ENCODE peak calls at places on chromosome 19, in six cellular contexts. One of them, this sample, is unnamed.

GRCh38 chr19:12953456-12954149 is 3.4 kb downstream of the GADD45GIP1 start:
- DNase-seq in IMR-90: no peak
- DNase-seq in H9: no peak
- DNase-seq in H1: no peak
- DNase-seq in neuronal stem cell: no peak
- DNase-seq in trophoblast cell: no peak
- DNase-seq in this sample: no peak

GRCh38 chr19:1862424-1863307 is 713 bp downstream of the KLF16 start:
- DNase-seq in IMR-90: no peak
- DNase-seq in H9: no peak
- DNase-seq in H1: no peak
- DNase-seq in neuronal stem cell: no peak
- DNase-seq in trophoblast cell: peak
- DNase-seq in this sample: no peak

GRCh38 chr19:34171539-34171876 is 796 bp upstream of the LSM14A start:
- DNase-seq in IMR-90: peak
- DNase-seq in H9: no peak
- DNase-seq in H1: no peak
- DNase-seq in neuronal stem cell: no peak
- DNase-seq in trophoblast cell: peak
- DNase-seq in this sample: peak

GRCh38 chr19:44891016-44891882 is at the start of gene TOMM40:
- DNase-seq in IMR-90: peak
- DNase-seq in H9: no peak
- DNase-seq in H1: no peak
- DNase-seq in neuronal stem cell: no peak
- DNase-seq in trophoblast cell: no peak
- DNase-seq in this sample: peak

GRCh38 chr19:16896913-16897571 is 8.2 kb downstream of the F2RL3 start:
- DNase-seq in IMR-90: peak
- DNase-seq in H9: peak
- DNase-seq in H1: peak
- DNase-seq in neuronal stem cell: peak
- DNase-seq in trophoblast cell: peak
- DNase-seq in this sample: peak

GRCh38 chr19:16458391-16459128 is 13.2 kb downstream of the EPS15L1 start:
- DNase-seq in IMR-90: no peak
- DNase-seq in H9: no peak
- DNase-seq in H1: no peak
- DNase-seq in neuronal stem cell: no peak
- DNase-seq in trophoblast cell: no peak
- DNase-seq in this sample: no peak

GRCh38 chr19:54232552-54232934 is 9.7 kb upstream of the LILRB3 start:
- DNase-seq in IMR-90: no peak
- DNase-seq in H9: no peak
- DNase-seq in H1: no peak
- DNase-seq in neuronal stem cell: no peak
- DNase-seq in trophoblast cell: no peak
- DNase-seq in this sample: no peak

GRCh38 chr19:33458171-33458633 is 63.4 kb downstream of the PEPD start:
- DNase-seq in IMR-90: no peak
- DNase-seq in H9: peak
- DNase-seq in H1: no peak
- DNase-seq in neuronal stem cell: no peak
- DNase-seq in trophoblast cell: no peak
- DNase-seq in this sample: no peak

GRCh38 chr19:18675779-18676178 is 7.7 kb upstream of the CRTC1 start:
- DNase-seq in IMR-90: no peak
- DNase-seq in H9: peak
- DNase-seq in H1: no peak
- DNase-seq in neuronal stem cell: no peak
- DNase-seq in trophoblast cell: no peak
- DNase-seq in this sample: no peak

GRCh38 chr19:48330012-48330681 is 4.8 kb downstream of the EMP3 start:
- DNase-seq in IMR-90: no peak
- DNase-seq in H9: peak
- DNase-seq in H1: no peak
- DNase-seq in neuronal stem cell: peak
- DNase-seq in trophoblast cell: peak
- DNase-seq in this sample: peak

GRCh38 chr19:52691215-52691610 is 43.6 kb downstream of the ZNF611 start:
- DNase-seq in IMR-90: no peak
- DNase-seq in H9: peak
- DNase-seq in H1: no peak
- DNase-seq in neuronal stem cell: no peak
- DNase-seq in trophoblast cell: no peak
- DNase-seq in this sample: no peak

GRCh38 chr19:6484251-6484650 is 2.7 kb upstream of the DENND1C start:
- DNase-seq in IMR-90: no peak
- DNase-seq in H9: no peak
- DNase-seq in H1: no peak
- DNase-seq in neuronal stem cell: no peak
- DNase-seq in trophoblast cell: peak
- DNase-seq in this sample: no peak

GRCh38 chr19:19595171-19595701 is 23.3 kb downstream of the PBX4 start:
- DNase-seq in IMR-90: peak
- DNase-seq in H9: no peak
- DNase-seq in H1: no peak
- DNase-seq in neuronal stem cell: no peak
- DNase-seq in trophoblast cell: no peak
- DNase-seq in this sample: peak

GRCh38 chr19:28727835-28728159 is 485.2 kb downstream of the UQCRFS1 start:
- DNase-seq in IMR-90: no peak
- DNase-seq in H9: no peak
- DNase-seq in H1: no peak
- DNase-seq in neuronal stem cell: no peak
- DNase-seq in trophoblast cell: no peak
- DNase-seq in this sample: no peak

GRCh38 chr19:58581227-58582141 is 8.3 kb upstream of the MZF1 start:
- DNase-seq in IMR-90: peak
- DNase-seq in H9: peak
- DNase-seq in H1: peak
- DNase-seq in neuronal stem cell: peak
- DNase-seq in trophoblast cell: peak
- DNase-seq in this sample: peak

GRCh38 chr19:4069331-4069959 is 2.7 kb upstream of the ZBTB7A start:
- DNase-seq in IMR-90: no peak
- DNase-seq in H9: peak
- DNase-seq in H1: no peak
- DNase-seq in neuronal stem cell: no peak
- DNase-seq in trophoblast cell: no peak
- DNase-seq in this sample: no peak

GRCh38 chr19:2253106-2254051 is 2.8 kb downstream of the JSRP1 start:
- DNase-seq in IMR-90: no peak
- DNase-seq in H9: peak
- DNase-seq in H1: no peak
- DNase-seq in neuronal stem cell: no peak
- DNase-seq in trophoblast cell: no peak
- DNase-seq in this sample: no peak

GRCh38 chr19:10762656-10763055 is 44.8 kb downstream of the DNM2 start:
- DNase-seq in IMR-90: no peak
- DNase-seq in H9: no peak
- DNase-seq in H1: no peak
- DNase-seq in neuronal stem cell: no peak
- DNase-seq in trophoblast cell: peak
- DNase-seq in this sample: no peak

GRCh38 chr19:8397746-8398721 is 7.9 kb downstream of the RAB11B start:
- DNase-seq in IMR-90: no peak
- DNase-seq in H9: no peak
- DNase-seq in H1: no peak
- DNase-seq in neuronal stem cell: no peak
- DNase-seq in trophoblast cell: peak
- DNase-seq in this sample: no peak

GRCh38 chr19:34664168-34664567 is 12.8 kb downstream of the SCGB2B2 start:
- DNase-seq in IMR-90: no peak
- DNase-seq in H9: no peak
- DNase-seq in H1: no peak
- DNase-seq in neuronal stem cell: no peak
- DNase-seq in trophoblast cell: no peak
- DNase-seq in this sample: no peak

GRCh38 chr19:18802354-18802753 is 11.2 kb upstream of the COMP start:
- DNase-seq in IMR-90: no peak
- DNase-seq in H9: peak
- DNase-seq in H1: no peak
- DNase-seq in neuronal stem cell: no peak
- DNase-seq in trophoblast cell: no peak
- DNase-seq in this sample: no peak

GRCh38 chr19:58543826-58544590 is at the start of gene TRIM28:
- DNase-seq in IMR-90: peak
- DNase-seq in H9: peak
- DNase-seq in H1: peak
- DNase-seq in neuronal stem cell: peak
- DNase-seq in trophoblast cell: peak
- DNase-seq in this sample: peak

GRCh38 chr19:20271215-20271926 is 104.4 kb downstream of the ZNF486 start:
- DNase-seq in IMR-90: no peak
- DNase-seq in H9: no peak
- DNase-seq in H1: no peak
- DNase-seq in neuronal stem cell: no peak
- DNase-seq in trophoblast cell: no peak
- DNase-seq in this sample: no peak

GRCh38 chr19:13008926-13009787 is 13.9 kb downstream of the NFIX start:
- DNase-seq in IMR-90: no peak
- DNase-seq in H9: no peak
- DNase-seq in H1: no peak
- DNase-seq in neuronal stem cell: no peak
- DNase-seq in trophoblast cell: no peak
- DNase-seq in this sample: no peak

DNA sequence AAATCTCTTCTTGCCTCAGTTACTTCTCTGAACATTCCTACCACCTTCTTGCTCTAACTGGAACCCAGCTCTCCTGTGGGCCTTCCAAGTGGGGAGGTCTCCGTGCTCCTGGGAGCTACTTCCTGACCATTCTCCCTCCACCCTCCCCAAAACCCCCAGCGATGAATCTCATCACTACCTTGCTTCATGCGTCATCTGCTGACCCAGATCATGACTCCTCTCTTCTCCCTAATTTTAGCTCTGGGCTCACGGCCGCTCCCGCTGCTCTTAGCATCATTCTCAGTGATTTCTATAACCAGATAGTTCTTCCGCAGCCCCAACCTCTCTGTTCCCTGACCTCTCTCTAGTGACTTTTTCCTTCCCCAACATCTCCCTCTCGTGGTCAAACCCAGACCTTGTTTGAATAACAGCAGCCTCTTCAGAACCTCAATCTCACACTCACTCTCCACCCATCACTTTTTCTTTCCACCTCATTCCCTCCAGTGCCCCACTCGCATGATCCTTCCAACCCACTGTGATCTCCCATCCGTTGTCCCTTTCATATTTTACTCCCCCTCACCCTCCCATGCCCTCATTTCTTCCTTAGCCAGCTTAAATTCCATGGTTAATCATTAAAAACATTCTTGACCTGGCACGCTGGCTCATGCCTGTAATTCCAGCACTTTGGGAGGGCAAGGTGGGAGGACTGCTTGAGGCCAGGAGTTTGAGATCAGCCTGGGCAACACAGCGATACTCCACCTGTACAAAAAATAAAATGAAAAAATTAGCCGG is 21.8 kb downstream of the MRPS12 start:
- DNase-seq in IMR-90: peak
- DNase-seq in H9: peak
- DNase-seq in H1: no peak
- DNase-seq in neuronal stem cell: no peak
- DNase-seq in trophoblast cell: peak
- DNase-seq in this sample: peak
- H4K8ac ChIP-seq in IMR-90: no peak
- H4K8ac ChIP-seq in H9: no peak
- H4K8ac ChIP-seq in H1: no peak
- H4K8ac ChIP-seq in neuronal stem cell: no peak
- H4K8ac ChIP-seq in trophoblast cell: no peak
- H4K8ac ChIP-seq in this sample: no peak

DNA sequence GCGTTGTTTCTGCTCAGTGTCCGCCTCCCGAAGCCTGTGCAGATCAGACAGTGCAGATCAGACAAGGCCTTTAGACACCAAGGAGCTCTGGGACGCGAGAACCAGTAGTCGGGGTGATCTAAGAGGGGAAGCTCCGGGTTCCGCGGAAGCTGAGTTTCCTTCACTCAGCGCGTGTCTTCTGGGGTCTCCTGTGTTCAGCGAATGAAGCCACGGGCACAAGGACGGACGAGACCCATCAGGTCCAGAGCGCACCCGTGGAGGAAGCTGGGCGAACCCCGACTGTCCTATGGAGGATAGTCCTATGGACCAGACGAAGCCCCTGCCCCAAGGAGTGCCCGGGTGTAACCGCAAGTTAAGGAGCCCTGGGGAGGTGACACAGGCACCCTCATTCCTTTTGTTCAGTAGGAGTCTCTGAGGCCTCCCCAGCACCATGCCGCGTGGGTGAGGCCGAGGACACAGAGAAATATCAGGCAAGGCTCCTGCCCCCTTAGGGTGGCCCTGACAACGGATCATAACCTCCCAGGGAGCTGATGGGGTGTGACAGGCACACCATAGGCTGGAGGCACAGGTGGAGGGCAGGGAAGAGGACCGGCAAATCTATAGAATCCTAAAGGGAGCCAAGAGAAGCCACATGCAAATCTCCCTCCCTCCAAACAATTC is 614 bp upstream of the TMEM238 start:
- DNase-seq in IMR-90: no peak
- DNase-seq in H9: no peak
- DNase-seq in H1: no peak
- DNase-seq in neuronal stem cell: no peak
- DNase-seq in trophoblast cell: no peak
- DNase-seq in this sample: no peak
- H2BK5ac ChIP-seq in IMR-90: peak
- H2BK5ac ChIP-seq in H9: no peak
- H2BK5ac ChIP-seq in H1: peak
- H2BK5ac ChIP-seq in neuronal stem cell: no peak
- H2BK5ac ChIP-seq in trophoblast cell: peak
- H2BK5ac ChIP-seq in this sample: no peak

DNA sequence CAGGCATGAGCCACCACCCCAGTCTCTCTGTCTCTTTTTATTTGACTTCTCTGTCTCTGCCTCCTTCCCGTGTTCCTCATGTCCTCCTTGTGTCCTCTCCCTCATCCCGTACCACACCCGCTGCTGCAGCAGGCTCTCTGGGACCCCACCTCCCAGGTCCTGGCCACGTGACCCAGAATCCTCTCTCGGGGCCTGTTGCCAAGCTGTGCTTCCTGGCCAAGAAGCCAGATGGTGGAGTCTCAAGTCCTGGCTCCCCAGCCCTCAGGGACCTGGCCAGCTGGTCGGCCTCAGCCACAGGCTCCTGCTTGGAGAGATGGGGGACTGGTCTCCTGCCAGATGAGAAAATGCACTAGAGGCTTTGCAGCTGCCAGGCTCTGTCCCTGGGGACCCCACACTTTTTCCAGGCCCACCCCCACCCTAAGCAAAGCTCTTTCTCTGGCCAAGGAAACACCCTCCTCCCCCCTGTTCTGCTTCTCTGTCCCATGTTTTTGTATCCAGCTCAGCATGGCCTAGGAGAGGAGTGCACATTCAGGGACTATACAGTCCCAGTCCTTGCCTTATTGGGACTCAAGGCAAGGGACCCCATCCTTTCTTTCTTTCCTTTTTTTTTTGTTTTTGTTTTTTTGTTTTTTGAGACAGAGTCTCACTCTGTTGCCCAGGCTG is 34.3 kb upstream of the SHKBP1 start:
- DNase-seq in IMR-90: peak
- DNase-seq in H9: no peak
- DNase-seq in H1: no peak
- DNase-seq in neuronal stem cell: no peak
- DNase-seq in trophoblast cell: no peak
- DNase-seq in this sample: peak
- H3K14ac ChIP-seq in IMR-90: no peak
- H3K14ac ChIP-seq in H9: no peak
- H3K14ac ChIP-seq in H1: no peak
- H3K14ac ChIP-seq in neuronal stem cell: peak
- H3K14ac ChIP-seq in trophoblast cell: no peak
- H3K14ac ChIP-seq in this sample: peak

GRCh38 chr19:36032251-36033104 is at the start of gene CLIP3:
- DNase-seq in IMR-90: peak
- DNase-seq in H9: peak
- DNase-seq in H1: no peak
- DNase-seq in neuronal stem cell: peak
- DNase-seq in trophoblast cell: peak
- DNase-seq in this sample: peak
- H4K8ac ChIP-seq in IMR-90: peak
- H4K8ac ChIP-seq in H9: no peak
- H4K8ac ChIP-seq in H1: peak
- H4K8ac ChIP-seq in neuronal stem cell: no peak
- H4K8ac ChIP-seq in trophoblast cell: peak
- H4K8ac ChIP-seq in this sample: peak